ENCODE peak calls at places on chromosomes 2 and 18, in four cellular contexts. One of them, this sample, is unnamed.

GRCh38 chr2:119647440-119648169 is 31.4 kb upstream of the TMEM177 start:
- DNase-seq in SK-N-SH: no peak
- DNase-seq in endothelial cell of umbilical vein: peak
- DNase-seq in K562: no peak
- DNase-seq in this sample: no peak

GRCh38 chr18:58526425-58527115 is 102.3 kb downstream of the ALPK2 start:
- DNase-seq in SK-N-SH: no peak
- DNase-seq in endothelial cell of umbilical vein: no peak
- DNase-seq in K562: no peak
- DNase-seq in this sample: no peak

GRCh38 chr2:123245156-123245555 is 779.9 kb upstream of the CNTNAP5 start:
- DNase-seq in SK-N-SH: no peak
- DNase-seq in endothelial cell of umbilical vein: no peak
- DNase-seq in K562: no peak
- DNase-seq in this sample: no peak

GRCh38 chr18:72375628-72376027 is 168.5 kb downstream of the CBLN2 start:
- DNase-seq in SK-N-SH: no peak
- DNase-seq in endothelial cell of umbilical vein: no peak
- DNase-seq in K562: no peak
- DNase-seq in this sample: no peak

GRCh38 chr2:61905372-61906186 is at the start of gene COMMD1:
- DNase-seq in SK-N-SH: peak
- DNase-seq in endothelial cell of umbilical vein: peak
- DNase-seq in K562: peak
- DNase-seq in this sample: no peak

GRCh38 chr2:3731829-3732228 is 28.5 kb downstream of the DCDC2C start:
- DNase-seq in SK-N-SH: no peak
- DNase-seq in endothelial cell of umbilical vein: no peak
- DNase-seq in K562: no peak
- DNase-seq in this sample: no peak

GRCh38 chr18:54023471-54023870 is 201.0 kb downstream of the MBD2 start:
- DNase-seq in SK-N-SH: no peak
- DNase-seq in endothelial cell of umbilical vein: peak
- DNase-seq in K562: no peak
- DNase-seq in this sample: no peak

GRCh38 chr2:105406221-105406620 is 7.4 kb upstream of the FHL2 start:
- DNase-seq in SK-N-SH: peak
- DNase-seq in endothelial cell of umbilical vein: peak
- DNase-seq in K562: peak
- DNase-seq in this sample: no peak

GRCh38 chr2:48915884-48916283 is 160.4 kb upstream of the LHCGR start:
- DNase-seq in SK-N-SH: no peak
- DNase-seq in endothelial cell of umbilical vein: no peak
- DNase-seq in K562: no peak
- DNase-seq in this sample: no peak

GRCh38 chr18:48999569-48999968 is 48.8 kb upstream of the SMAD7 start:
- DNase-seq in SK-N-SH: no peak
- DNase-seq in endothelial cell of umbilical vein: no peak
- DNase-seq in K562: no peak
- DNase-seq in this sample: no peak

GRCh38 chr18:48996901-48997463 is 46.2 kb upstream of the SMAD7 start:
- DNase-seq in SK-N-SH: peak
- DNase-seq in endothelial cell of umbilical vein: no peak
- DNase-seq in K562: no peak
- DNase-seq in this sample: peak

GRCh38 chr18:48997681-48997984 is 46.9 kb upstream of the SMAD7 start:
- DNase-seq in SK-N-SH: no peak
- DNase-seq in endothelial cell of umbilical vein: no peak
- DNase-seq in K562: no peak
- DNase-seq in this sample: no peak

GRCh38 chr18:48996041-48996440 is 45.3 kb upstream of the SMAD7 start:
- DNase-seq in SK-N-SH: no peak
- DNase-seq in endothelial cell of umbilical vein: no peak
- DNase-seq in K562: no peak
- DNase-seq in this sample: no peak

DNA sequence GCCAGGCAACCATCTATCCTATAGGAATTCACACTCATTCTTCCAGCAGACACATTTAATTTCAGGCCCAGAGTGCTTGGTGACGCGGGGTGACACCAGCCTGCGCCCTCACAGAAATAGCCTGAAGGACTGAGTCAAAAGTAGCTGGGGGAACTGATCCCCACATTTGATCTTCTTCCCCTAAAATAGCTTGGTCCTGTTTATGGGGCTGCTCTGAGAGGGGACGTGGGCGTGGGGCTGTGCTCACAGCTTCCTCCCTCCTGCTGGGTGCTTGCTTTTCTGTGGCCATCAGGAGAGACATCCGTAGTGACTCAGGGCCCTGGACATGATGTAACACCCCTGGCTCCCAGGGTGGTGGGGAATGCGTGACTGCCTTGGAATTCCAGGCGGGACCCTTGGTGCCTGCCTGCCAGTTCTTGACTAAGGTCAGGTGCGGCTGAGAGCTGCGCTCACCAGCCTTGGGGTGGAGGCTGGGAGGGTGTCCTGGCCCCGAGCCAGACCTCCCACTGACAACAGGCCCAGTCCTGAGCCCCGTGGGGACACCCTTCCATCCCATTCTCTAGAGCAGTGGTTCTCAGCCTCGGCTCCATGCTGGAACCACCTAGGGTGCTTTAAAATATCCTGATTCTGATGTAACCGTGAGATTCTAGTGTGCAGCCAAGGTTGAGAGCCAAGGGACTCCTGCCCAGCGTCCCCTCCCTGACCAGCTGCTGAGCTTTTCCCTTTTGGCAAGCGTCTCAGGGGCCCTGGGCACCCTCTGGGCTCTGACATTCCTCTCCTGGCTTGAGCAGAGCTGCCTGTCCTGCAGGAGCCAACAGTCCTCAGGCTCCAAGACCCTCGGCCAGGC is 47.4 kb upstream of the SMAD7 start:
- DNase-seq in SK-N-SH: peak
- DNase-seq in endothelial cell of umbilical vein: peak
- DNase-seq in K562: peak
- DNase-seq in this sample: no peak
- H3K4me3 ChIP-seq in SK-N-SH: no peak
- H3K4me3 ChIP-seq in endothelial cell of umbilical vein: no peak
- H3K4me3 ChIP-seq in K562: no peak
- H3K4me3 ChIP-seq in this sample: no peak

DNA sequence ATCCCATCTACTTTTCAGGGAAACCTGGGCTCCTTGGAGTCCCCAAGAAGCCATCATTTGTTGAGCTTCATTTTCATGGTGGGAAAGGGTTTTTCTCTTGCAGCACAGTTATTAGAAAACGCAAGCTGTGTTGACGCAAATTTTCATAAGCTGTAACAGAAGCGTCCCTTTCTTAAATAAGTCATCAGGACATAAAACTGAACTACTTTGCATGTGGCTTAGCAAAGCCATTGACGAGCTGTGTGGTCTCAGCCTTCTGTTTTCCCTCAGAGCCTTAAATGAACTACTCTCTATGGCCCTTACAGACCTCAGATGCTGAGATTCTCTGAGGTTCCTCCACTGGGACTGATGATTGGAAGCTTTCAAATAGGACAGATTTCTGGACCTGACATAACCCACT is 85.1 kb downstream of the ARL4C start:
- DNase-seq in SK-N-SH: no peak
- DNase-seq in endothelial cell of umbilical vein: no peak
- DNase-seq in K562: no peak
- DNase-seq in this sample: no peak
- TF ChIP-seq POLR2AphosphoS5 in SK-N-SH: no peak
- TF ChIP-seq POLR2AphosphoS5 in endothelial cell of umbilical vein: no peak
- TF ChIP-seq POLR2AphosphoS5 in K562: no peak
- TF ChIP-seq POLR2AphosphoS5 in this sample: no peak

GRCh38 chr2:23939054-23939436 is 1.2 kb upstream of the UBXN2A start:
- DNase-seq in SK-N-SH: no peak
- DNase-seq in endothelial cell of umbilical vein: no peak
- DNase-seq in K562: no peak
- DNase-seq in this sample: no peak

GRCh38 chr2:23943666-23944065 is 3.4 kb downstream of the UBXN2A start:
- DNase-seq in SK-N-SH: no peak
- DNase-seq in endothelial cell of umbilical vein: no peak
- DNase-seq in K562: no peak
- DNase-seq in this sample: no peak

GRCh38 chr2:23940976-23941605 is 828 bp downstream of the UBXN2A start:
- DNase-seq in SK-N-SH: peak
- DNase-seq in endothelial cell of umbilical vein: peak
- DNase-seq in K562: no peak
- DNase-seq in this sample: no peak

GRCh38 chr2:23940262-23940975 is at the start of gene UBXN2A:
- DNase-seq in SK-N-SH: peak
- DNase-seq in endothelial cell of umbilical vein: peak
- DNase-seq in K562: peak
- DNase-seq in this sample: no peak

GRCh38 chr2:23941644-23942043 is 1.4 kb downstream of the UBXN2A start:
- DNase-seq in SK-N-SH: no peak
- DNase-seq in endothelial cell of umbilical vein: no peak
- DNase-seq in K562: no peak
- DNase-seq in this sample: no peak
- H3K4me3 ChIP-seq in SK-N-SH: peak
- H3K4me3 ChIP-seq in endothelial cell of umbilical vein: no peak
- H3K4me3 ChIP-seq in K562: peak
- H3K4me3 ChIP-seq in this sample: peak

DNA sequence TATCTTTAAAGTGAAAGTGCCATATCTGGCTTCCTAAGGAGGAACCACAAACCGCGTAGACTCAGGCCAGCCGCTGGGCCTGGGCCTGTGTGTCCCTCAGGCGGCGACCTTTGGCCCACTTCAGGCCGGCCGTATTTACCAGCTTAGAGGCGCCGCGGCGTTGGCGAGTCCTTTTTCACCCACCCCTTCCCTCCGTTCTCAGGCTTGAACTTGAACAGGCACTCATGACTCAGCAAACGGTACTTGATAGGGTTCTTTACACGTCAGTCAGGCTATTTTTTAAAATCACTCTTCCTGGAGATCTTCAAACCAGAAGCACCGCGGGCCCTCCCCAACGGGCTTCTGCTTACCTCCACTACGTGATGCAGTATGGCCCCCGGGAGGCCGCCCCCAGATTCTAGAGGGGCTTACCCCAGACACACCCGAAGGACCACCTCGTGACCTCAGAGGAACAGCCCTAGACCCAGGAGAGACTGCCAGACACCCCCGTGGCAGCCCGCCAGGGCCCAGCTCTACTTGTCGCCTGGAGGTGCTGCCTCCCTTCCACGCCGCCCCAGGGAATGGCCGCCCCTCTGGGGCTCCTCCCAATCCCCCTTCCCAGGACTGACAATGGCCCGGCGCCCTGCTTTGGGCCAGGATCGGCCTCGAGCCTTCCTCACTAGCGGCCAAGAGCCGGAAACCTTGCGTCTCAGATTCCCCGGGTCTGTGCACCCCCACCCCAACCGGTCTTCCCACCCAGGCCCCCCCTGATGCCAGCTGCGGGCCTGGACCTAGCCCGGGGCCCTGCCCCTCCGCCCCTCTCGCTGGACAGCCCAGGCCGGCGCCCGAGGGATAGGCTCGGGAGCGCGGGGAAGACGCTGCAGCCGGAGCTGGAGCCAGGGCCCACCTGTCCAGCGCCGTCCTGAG is 33.8 kb upstream of the IMPA2 start:
- DNase-seq in SK-N-SH: no peak
- DNase-seq in endothelial cell of umbilical vein: peak
- DNase-seq in K562: peak
- DNase-seq in this sample: no peak
- TF ChIP-seq POLR2AphosphoS5 in SK-N-SH: no peak
- TF ChIP-seq POLR2AphosphoS5 in endothelial cell of umbilical vein: no peak
- TF ChIP-seq POLR2AphosphoS5 in K562: peak
- TF ChIP-seq POLR2AphosphoS5 in this sample: no peak

This sample was measured in SK-N-MC.